ENCODE peak calls at places on chromosomes 16 and 17, in eight cellular contexts. One of them, this sample, is unnamed.
A peak's percentile ranks its signal among the peaks of the same experiment; 100 is the strongest.

GRCh38 chr16:78461496-78461938 is 362.1 kb downstream of the WWOX start:
- DNase-seq in breast epithelium: no peak
- DNase-seq in A549: no peak
- DNase-seq in tibial nerve: no peak
- DNase-seq in endothelial cell of umbilical vein: no peak
- DNase-seq in esophagus squamous epithelium: no peak
- DNase-seq in HCT116: no peak
- DNase-seq in stomach: no peak
- DNase-seq in this sample: no peak

GRCh38 chr17:42378597-42379594 is 9.3 kb downstream of the STAT3 start:
- DNase-seq in esophagus squamous epithelium: no peak
- DNase-seq in endothelial cell of umbilical vein: peak; percentile 72
- DNase-seq in A549: no peak
- DNase-seq in HCT116: no peak
- DNase-seq in breast epithelium: no peak
- DNase-seq in stomach: no peak
- DNase-seq in tibial nerve: no peak
- DNase-seq in this sample: no peak

GRCh38 chr16:87580855-87581261 is 21.4 kb upstream of the JPH3 start:
- DNase-seq in breast epithelium: no peak
- DNase-seq in A549: peak; percentile 81
- DNase-seq in endothelial cell of umbilical vein: no peak
- DNase-seq in esophagus squamous epithelium: no peak
- DNase-seq in stomach: no peak
- DNase-seq in tibial nerve: no peak
- DNase-seq in HCT116: no peak
- DNase-seq in this sample: no peak

GRCh38 chr16:20325005-20325404 is 2.3 kb downstream of the GP2 start:
- DNase-seq in stomach: no peak
- DNase-seq in HCT116: no peak
- DNase-seq in esophagus squamous epithelium: no peak
- DNase-seq in A549: no peak
- DNase-seq in endothelial cell of umbilical vein: no peak
- DNase-seq in breast epithelium: no peak
- DNase-seq in tibial nerve: no peak
- DNase-seq in this sample: no peak

GRCh38 chr16:66563574-66564334 is 2.5 kb upstream of the CMTM1 start:
- DNase-seq in esophagus squamous epithelium: no peak
- DNase-seq in HCT116: no peak
- DNase-seq in stomach: no peak
- DNase-seq in endothelial cell of umbilical vein: no peak
- DNase-seq in A549: no peak
- DNase-seq in breast epithelium: no peak
- DNase-seq in tibial nerve: no peak
- DNase-seq in this sample: no peak

GRCh38 chr16:19524356-19524865 is 669 bp downstream of the CCP110 start:
- DNase-seq in A549: no peak
- DNase-seq in stomach: no peak
- DNase-seq in tibial nerve: no peak
- DNase-seq in HCT116: no peak
- DNase-seq in esophagus squamous epithelium: no peak
- DNase-seq in endothelial cell of umbilical vein: no peak
- DNase-seq in breast epithelium: no peak
- DNase-seq in this sample: no peak

GRCh38 chr16:74605746-74606520 is 981 bp downstream of the GLG1 start:
- DNase-seq in HCT116: no peak
- DNase-seq in tibial nerve: no peak
- DNase-seq in endothelial cell of umbilical vein: no peak
- DNase-seq in stomach: no peak
- DNase-seq in esophagus squamous epithelium: no peak
- DNase-seq in A549: no peak
- DNase-seq in breast epithelium: no peak
- DNase-seq in this sample: no peak

GRCh38 chr17:46020998-46021397 is 21.9 kb downstream of the STH start:
- DNase-seq in HCT116: no peak
- DNase-seq in stomach: no peak
- DNase-seq in A549: no peak
- DNase-seq in tibial nerve: no peak
- DNase-seq in endothelial cell of umbilical vein: no peak
- DNase-seq in breast epithelium: peak; percentile 38
- DNase-seq in esophagus squamous epithelium: no peak
- DNase-seq in this sample: no peak

GRCh38 chr16:57906385-57907316 is 64.3 kb downstream of the CNGB1 start:
- DNase-seq in breast epithelium: no peak
- DNase-seq in A549: no peak
- DNase-seq in tibial nerve: no peak
- DNase-seq in endothelial cell of umbilical vein: peak; percentile 21
- DNase-seq in stomach: no peak
- DNase-seq in esophagus squamous epithelium: no peak
- DNase-seq in HCT116: no peak
- DNase-seq in this sample: no peak

GRCh38 chr16:68722119-68723024 is 14.7 kb upstream of the CDH1 start:
- DNase-seq in breast epithelium: no peak
- DNase-seq in endothelial cell of umbilical vein: no peak
- DNase-seq in HCT116: no peak
- DNase-seq in tibial nerve: no peak
- DNase-seq in stomach: no peak
- DNase-seq in A549: no peak
- DNase-seq in esophagus squamous epithelium: no peak
- DNase-seq in this sample: no peak

GRCh38 chr17:71180801-71181385 is 939.9 kb upstream of the SOX9 start:
- DNase-seq in tibial nerve: no peak
- DNase-seq in breast epithelium: no peak
- DNase-seq in esophagus squamous epithelium: no peak
- DNase-seq in A549: peak; percentile 34
- DNase-seq in stomach: no peak
- DNase-seq in endothelial cell of umbilical vein: no peak
- DNase-seq in HCT116: no peak
- DNase-seq in this sample: no peak

GRCh38 chr16:89114159-89114981 is 20.7 kb downstream of the ACSF3 start:
- DNase-seq in A549: no peak
- DNase-seq in breast epithelium: no peak
- DNase-seq in esophagus squamous epithelium: no peak
- DNase-seq in tibial nerve: no peak
- DNase-seq in stomach: no peak
- DNase-seq in HCT116: no peak
- DNase-seq in endothelial cell of umbilical vein: no peak
- DNase-seq in this sample: no peak

GRCh38 chr17:80647746-80648145 is 103.1 kb downstream of the RPTOR start:
- DNase-seq in stomach: no peak
- DNase-seq in endothelial cell of umbilical vein: no peak
- DNase-seq in breast epithelium: no peak
- DNase-seq in HCT116: no peak
- DNase-seq in A549: no peak
- DNase-seq in tibial nerve: no peak
- DNase-seq in esophagus squamous epithelium: no peak
- DNase-seq in this sample: no peak

GRCh38 chr16:59719121-59719520 is 985.0 kb upstream of the GOT2 start:
- DNase-seq in breast epithelium: no peak
- DNase-seq in esophagus squamous epithelium: no peak
- DNase-seq in endothelial cell of umbilical vein: no peak
- DNase-seq in stomach: no peak
- DNase-seq in HCT116: no peak
- DNase-seq in A549: no peak
- DNase-seq in tibial nerve: no peak
- DNase-seq in this sample: no peak

GRCh38 chr16:85515830-85516397 is 97.2 kb upstream of the GSE1 start:
- DNase-seq in stomach: peak; percentile 69
- DNase-seq in endothelial cell of umbilical vein: no peak
- DNase-seq in A549: no peak
- DNase-seq in breast epithelium: no peak
- DNase-seq in tibial nerve: no peak
- DNase-seq in HCT116: no peak
- DNase-seq in esophagus squamous epithelium: no peak
- DNase-seq in this sample: no peak

GRCh38 chr16:85513649-85514048 is 99.5 kb upstream of the GSE1 start:
- DNase-seq in A549: no peak
- DNase-seq in endothelial cell of umbilical vein: no peak
- DNase-seq in stomach: no peak
- DNase-seq in HCT116: no peak
- DNase-seq in breast epithelium: no peak
- DNase-seq in esophagus squamous epithelium: no peak
- DNase-seq in tibial nerve: no peak
- DNase-seq in this sample: no peak

GRCh38 chr16:85514295-85514600 is 98.9 kb upstream of the GSE1 start:
- DNase-seq in A549: no peak
- DNase-seq in breast epithelium: no peak
- DNase-seq in esophagus squamous epithelium: no peak
- DNase-seq in tibial nerve: no peak
- DNase-seq in stomach: no peak
- DNase-seq in HCT116: no peak
- DNase-seq in endothelial cell of umbilical vein: no peak
- DNase-seq in this sample: no peak

GRCh38 chr16:85514601-85515318 is 98.4 kb upstream of the GSE1 start:
- DNase-seq in stomach: peak; percentile 77
- DNase-seq in tibial nerve: peak; percentile 31
- DNase-seq in A549: peak; percentile 92
- DNase-seq in esophagus squamous epithelium: no peak
- DNase-seq in endothelial cell of umbilical vein: no peak
- DNase-seq in HCT116: peak; percentile 81
- DNase-seq in breast epithelium: peak; percentile 71
- DNase-seq in this sample: no peak

DNA sequence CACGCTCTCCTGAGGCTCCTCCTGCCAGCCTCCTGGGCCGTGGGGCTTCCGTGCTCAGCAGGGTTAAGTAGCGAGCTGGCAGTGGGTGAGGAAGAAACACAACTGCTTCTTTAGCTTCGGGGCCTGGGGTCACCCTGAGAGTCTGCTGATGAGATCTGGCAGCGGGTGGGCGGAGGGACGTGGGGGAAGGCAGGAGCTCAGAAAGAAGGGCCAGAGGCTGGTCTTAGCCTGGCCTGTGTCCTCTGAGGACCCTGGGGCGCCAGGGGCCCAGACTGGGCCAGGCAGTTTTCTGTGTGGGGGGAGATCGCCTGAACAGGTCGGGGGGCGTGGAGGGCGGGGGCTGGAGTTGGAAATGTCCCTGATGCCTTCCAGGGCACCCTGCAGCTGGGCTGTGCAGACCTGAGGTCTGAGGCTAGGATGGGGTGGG is 97.8 kb upstream of the GSE1 start:
- DNase-seq in HCT116: no peak
- DNase-seq in esophagus squamous epithelium: no peak
- DNase-seq in endothelial cell of umbilical vein: no peak
- DNase-seq in breast epithelium: no peak
- DNase-seq in stomach: no peak
- DNase-seq in A549: no peak
- DNase-seq in tibial nerve: no peak
- DNase-seq in this sample: no peak
- TF ChIP-seq POLR2A in HCT116: no peak
- TF ChIP-seq POLR2A in esophagus squamous epithelium: no peak
- TF ChIP-seq POLR2A in endothelial cell of umbilical vein: no peak
- TF ChIP-seq POLR2A in breast epithelium: no peak
- TF ChIP-seq POLR2A in stomach: no peak
- TF ChIP-seq POLR2A in A549: peak; percentile 19
- TF ChIP-seq POLR2A in tibial nerve: no peak
- TF ChIP-seq POLR2A in this sample: no peak

GRCh38 chr16:26787924-26788323 is 278.8 kb upstream of the C16orf82 start:
- DNase-seq in esophagus squamous epithelium: no peak
- DNase-seq in breast epithelium: no peak
- DNase-seq in A549: peak; percentile 42
- DNase-seq in stomach: no peak
- DNase-seq in tibial nerve: no peak
- DNase-seq in HCT116: peak; percentile 13
- DNase-seq in endothelial cell of umbilical vein: no peak
- DNase-seq in this sample: no peak
- H3K27ac ChIP-seq in esophagus squamous epithelium: no peak overlapping the region
- H3K27ac ChIP-seq in breast epithelium: no peak overlapping the region
- H3K27ac ChIP-seq in A549: no peak overlapping the region
- H3K27ac ChIP-seq in stomach: no peak overlapping the region
- H3K27ac ChIP-seq in tibial nerve: no peak overlapping the region
- H3K27ac ChIP-seq in HCT116: no peak overlapping the region
- H3K27ac ChIP-seq in endothelial cell of umbilical vein: no peak overlapping the region
- H3K27ac ChIP-seq in this sample: no peak overlapping the region

GRCh38 chr17:64216385-64217248 is 46.4 kb downstream of the TEX2 start:
- DNase-seq in esophagus squamous epithelium: no peak
- DNase-seq in endothelial cell of umbilical vein: peak; percentile 75
- DNase-seq in stomach: peak; percentile 53
- DNase-seq in A549: no peak
- DNase-seq in HCT116: no peak
- DNase-seq in breast epithelium: no peak
- DNase-seq in tibial nerve: no peak
- DNase-seq in this sample: no peak
- TF ChIP-seq CTCF in esophagus squamous epithelium: no peak
- TF ChIP-seq CTCF in endothelial cell of umbilical vein: peak; percentile 24
- TF ChIP-seq CTCF in stomach: no peak
- TF ChIP-seq CTCF in A549: no peak
- TF ChIP-seq CTCF in HCT116: no peak
- TF ChIP-seq CTCF in breast epithelium: no peak
- TF ChIP-seq CTCF in tibial nerve: no peak
- TF ChIP-seq CTCF in this sample: no peak

GRCh38 chr17:50539762-50540440 is 7.1 kb upstream of the SPATA20 start:
- DNase-seq in HCT116: no peak
- DNase-seq in endothelial cell of umbilical vein: no peak
- DNase-seq in A549: peak; percentile 39
- DNase-seq in esophagus squamous epithelium: no peak
- DNase-seq in breast epithelium: no peak
- DNase-seq in stomach: peak; percentile 60
- DNase-seq in tibial nerve: no peak
- DNase-seq in this sample: no peak

GRCh38 chr17:50540485-50541401 is 6.2 kb upstream of the SPATA20 start:
- DNase-seq in stomach: no peak
- DNase-seq in esophagus squamous epithelium: no peak
- DNase-seq in HCT116: no peak
- DNase-seq in endothelial cell of umbilical vein: no peak
- DNase-seq in A549: no peak
- DNase-seq in tibial nerve: no peak
- DNase-seq in breast epithelium: no peak
- DNase-seq in this sample: no peak

GRCh38 chr17:50541916-50542688 is 4.9 kb upstream of the SPATA20 start:
- DNase-seq in breast epithelium: peak; percentile 81
- DNase-seq in tibial nerve: peak; percentile 79
- DNase-seq in endothelial cell of umbilical vein: peak; percentile 87
- DNase-seq in stomach: peak; percentile 92
- DNase-seq in esophagus squamous epithelium: no peak
- DNase-seq in HCT116: no peak
- DNase-seq in A549: peak; percentile 80
- DNase-seq in this sample: no peak

GRCh38 chr17:50542795-50543774 is 3.9 kb upstream of the SPATA20 start:
- DNase-seq in tibial nerve: no peak
- DNase-seq in HCT116: no peak
- DNase-seq in breast epithelium: peak; percentile 87
- DNase-seq in esophagus squamous epithelium: no peak
- DNase-seq in endothelial cell of umbilical vein: no peak
- DNase-seq in stomach: peak; percentile 94
- DNase-seq in A549: peak; percentile 82
- DNase-seq in this sample: no peak

DNA sequence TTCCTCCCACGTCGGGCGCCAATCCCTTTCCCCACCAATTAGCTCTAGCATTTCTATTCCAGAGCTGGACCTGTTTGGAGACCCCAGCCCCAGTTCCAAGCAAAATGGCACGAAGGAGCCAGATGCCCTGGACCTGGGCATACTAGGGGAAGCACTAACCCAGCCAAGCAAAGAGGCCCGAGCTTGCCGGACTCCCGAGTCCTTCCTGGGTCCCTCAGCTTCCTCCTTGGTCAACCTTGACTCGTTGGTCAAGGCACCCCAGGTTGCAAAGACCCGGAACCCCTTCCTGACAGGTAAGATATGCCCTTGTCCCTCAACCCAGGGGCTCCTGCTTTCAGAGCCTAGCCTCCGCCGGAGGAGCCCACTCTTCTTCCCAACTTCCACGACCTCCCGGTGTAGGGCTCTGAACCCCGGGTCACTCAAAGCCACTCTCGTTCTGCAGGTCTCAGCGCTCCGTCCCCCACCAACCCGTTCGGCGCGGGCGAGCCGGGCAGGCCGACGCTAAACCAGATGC is 5.5 kb upstream of the SPATA20 start:
- DNase-seq in HCT116: no peak
- DNase-seq in breast epithelium: no peak
- DNase-seq in stomach: no peak
- DNase-seq in A549: no peak
- DNase-seq in endothelial cell of umbilical vein: no peak
- DNase-seq in tibial nerve: no peak
- DNase-seq in esophagus squamous epithelium: no peak
- DNase-seq in this sample: no peak
- TF ChIP-seq POLR2A in HCT116: no peak
- TF ChIP-seq POLR2A in breast epithelium: no peak
- TF ChIP-seq POLR2A in stomach: no peak
- TF ChIP-seq POLR2A in A549: no peak
- TF ChIP-seq POLR2A in endothelial cell of umbilical vein: no peak
- TF ChIP-seq POLR2A in tibial nerve: no peak
- TF ChIP-seq POLR2A in esophagus squamous epithelium: no peak
- TF ChIP-seq POLR2A in this sample: no peak

This sample was measured in vagina.